ENCODE peak calls at places on chromosomes 7 and 10, in seven cellular contexts. X, A, P, V, M, B and Q are unnamed samples.

GRCh38 chr10:28468707-28469483 is 64.0 kb upstream of the WAC start:
- DNase-seq in M (no peak), B (no peak), X (no peak), V (no peak), A (no peak), P (no peak), Q (no peak)

GRCh38 chr10:109678857-109679256 is 244.5 kb downstream of the XPNPEP1 start:
- DNase-seq in X (no peak), M (no peak), P (no peak), A (no peak), B (no peak), V (no peak), Q (no peak)

GRCh38 chr7:77995717-77996116 is 197.1 kb downstream of the PHTF2 start:
- DNase-seq in X (no peak), M (no peak), V (no peak), A (no peak), P (no peak), B (no peak), Q (no peak)

GRCh38 chr7:77862691-77863090 is 64.1 kb downstream of the PHTF2 start:
- DNase-seq in X (no peak), B (no peak), V (no peak), A (no peak), M (no peak), P (no peak), Q (no peak)

GRCh38 chr10:125124114-125124486 is 36.3 kb downstream of the CTBP2 start:
- DNase-seq in B (no peak), V (no peak), A (no peak), P (no peak), X (no peak), M (no peak), Q (no peak)

GRCh38 chr7:44379366-44380178 is 54.2 kb upstream of the CAMK2B start:
- DNase-seq in V (no peak), P (no peak), X (peak; percentile 56), B (no peak), A (no peak), M (peak; percentile 43), Q (no peak)

GRCh38 chr10:110077436-110078120 is 69.8 kb downstream of the ADD3 start:
- DNase-seq in V (peak; percentile 27), A (no peak), P (no peak), M (peak; percentile 77), X (no peak), B (no peak), Q (peak; percentile 79)

GRCh38 chr10:19054289-19054688 is 5.7 kb downstream of the MALRD1 start:
- DNase-seq in A (no peak), B (no peak), P (no peak), M (no peak), X (no peak), V (no peak), Q (no peak)

GRCh38 chr7:26603631-26604030 is 260.8 kb downstream of the SKAP2 start:
- DNase-seq in A (no peak), V (peak; percentile 16), P (no peak), M (peak; percentile 52), X (no peak), B (peak; percentile 81), Q (no peak)

GRCh38 chr10:114068054-114068707 is 24.5 kb downstream of the ADRB1 start:
- DNase-seq in P (no peak), V (no peak), X (no peak), B (no peak), M (no peak), A (no peak), Q (no peak)

GRCh38 chr7:69256634-69257081 is 341.6 kb upstream of the AUTS2 start:
- DNase-seq in M (no peak), A (peak; percentile 52), X (peak; percentile 75), V (peak; percentile 68), B (no peak), P (no peak), Q (no peak)

GRCh38 chr10:112811741-112812551 is 138.1 kb upstream of the TCF7L2 start:
- DNase-seq in A (no peak), P (peak; percentile 34), V (peak; percentile 97), X (no peak), M (peak; percentile 92), B (peak; percentile 91), Q (no peak)

GRCh38 chr10:78307576-78307975 is 273.9 kb downstream of the RPS24 start:
- DNase-seq in B (no peak), A (no peak), P (no peak), M (no peak), V (no peak), X (no peak), Q (no peak)

GRCh38 chr10:104245066-104245632 is 9.5 kb upstream of the GSTO1 start:
- DNase-seq in P (no peak), V (no peak), X (no peak), A (no peak), M (no peak), B (no peak), Q (no peak)

GRCh38 chr10:17782921-17783665 is 26.1 kb upstream of the MRC1 start:
- DNase-seq in B (no peak), V (peak; percentile 43), A (no peak), P (no peak), M (peak; percentile 87), X (no peak), Q (no peak)

GRCh38 chr10:121774813-121775212 is 153.0 kb downstream of the ATE1 start:
- DNase-seq in A (no peak), X (no peak), V (peak; percentile 29), P (no peak), M (peak; percentile 44), B (no peak), Q (no peak)

GRCh38 chr7:88329532-88330463 is 23.1 kb upstream of the STEAP4 start:
- DNase-seq in M (no peak), X (peak; percentile 68), A (peak; percentile 19), B (no peak), P (no peak), V (no peak), Q (no peak)

GRCh38 chr10:69505636-69506318 is 54.5 kb downstream of the TSPAN15 start:
- DNase-seq in X (peak; percentile 64), B (no peak), M (no peak), V (no peak), A (no peak), P (no peak), Q (no peak)

GRCh38 chr10:123462760-123463159 is 203.4 kb upstream of the GPR26 start:
- DNase-seq in A (no peak), V (no peak), P (no peak), X (no peak), M (no peak), B (no peak), Q (peak; percentile 62)

GRCh38 chr10:123454987-123455386 is 211.2 kb upstream of the GPR26 start:
- DNase-seq in X (no peak), A (no peak), P (no peak), B (no peak), V (no peak), M (no peak), Q (no peak)

GRCh38 chr10:123459371-123460224 is 206.6 kb upstream of the GPR26 start:
- DNase-seq in M (no peak), P (no peak), A (no peak), X (no peak), V (no peak), B (no peak), Q (no peak)

GRCh38 chr10:123455861-123456260 is 210.3 kb upstream of the GPR26 start:
- DNase-seq in A (no peak), M (peak; percentile 0), B (no peak), P (no peak), V (no peak), X (no peak), Q (no peak)

DNA sequence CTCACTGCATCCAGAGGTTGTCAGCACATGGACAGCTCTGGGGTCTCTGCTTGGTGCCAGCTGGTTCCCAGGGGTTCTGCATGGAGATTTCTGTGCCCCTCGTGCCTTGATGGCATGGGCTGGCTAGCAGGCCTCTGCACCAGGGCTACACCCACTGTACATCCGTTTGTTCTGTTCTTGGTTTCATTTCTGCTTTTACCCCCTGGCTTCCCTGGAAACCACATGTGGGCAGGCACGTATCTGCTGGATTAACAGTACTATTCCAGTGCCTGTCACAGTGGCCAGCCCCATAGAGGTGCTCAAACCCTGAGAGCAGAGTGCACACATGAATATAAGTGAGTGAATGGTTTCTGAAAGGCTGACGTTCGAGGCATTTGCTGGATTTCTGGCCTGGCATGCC is 207.2 kb upstream of the GPR26 start:
- DNase-seq in V (no peak), X (no peak), M (no peak), P (no peak), B (no peak), A (no peak), Q (peak; percentile 46)
- H3K4me3 ChIP-seq in V (no peak overlapping the region), X (no peak overlapping the region), M (no peak overlapping the region), P (no peak overlapping the region), B (no peak overlapping the region), A (no peak overlapping the region), Q (no peak overlapping the region)

DNA sequence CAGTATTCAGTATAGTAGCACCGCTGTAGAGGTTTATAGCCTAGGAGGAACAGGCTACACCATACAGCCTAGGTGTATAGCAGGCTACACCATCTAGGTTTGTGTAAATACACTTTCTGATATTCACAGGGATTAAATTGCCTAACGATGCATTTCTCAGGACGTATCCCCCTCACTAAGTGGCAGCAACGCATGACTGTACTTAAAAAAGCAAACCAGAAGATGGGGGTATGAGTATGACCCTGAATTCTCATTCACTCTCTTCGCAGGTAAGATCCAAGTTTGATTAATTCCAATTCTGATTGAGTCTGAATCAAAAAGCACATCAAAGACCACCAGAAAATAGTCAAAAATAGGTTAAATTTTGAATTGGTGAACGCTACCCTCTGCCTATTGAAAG is 972 bp downstream of the ORC5 start:
- DNase-seq in A (no peak), M (peak; percentile 6), X (no peak), V (no peak), B (no peak), P (no peak), Q (peak; percentile 37)
- H3K4me3 ChIP-seq in A (peak overlapping the region; percentile 95), M (peak overlapping the region; percentile 99), X (peak overlapping the region; percentile 75), V (peak overlapping the region; percentile 86), B (peak overlapping the region; percentile 91), P (peak overlapping the region; percentile 35), Q (peak overlapping the region; percentile 86)

DNA sequence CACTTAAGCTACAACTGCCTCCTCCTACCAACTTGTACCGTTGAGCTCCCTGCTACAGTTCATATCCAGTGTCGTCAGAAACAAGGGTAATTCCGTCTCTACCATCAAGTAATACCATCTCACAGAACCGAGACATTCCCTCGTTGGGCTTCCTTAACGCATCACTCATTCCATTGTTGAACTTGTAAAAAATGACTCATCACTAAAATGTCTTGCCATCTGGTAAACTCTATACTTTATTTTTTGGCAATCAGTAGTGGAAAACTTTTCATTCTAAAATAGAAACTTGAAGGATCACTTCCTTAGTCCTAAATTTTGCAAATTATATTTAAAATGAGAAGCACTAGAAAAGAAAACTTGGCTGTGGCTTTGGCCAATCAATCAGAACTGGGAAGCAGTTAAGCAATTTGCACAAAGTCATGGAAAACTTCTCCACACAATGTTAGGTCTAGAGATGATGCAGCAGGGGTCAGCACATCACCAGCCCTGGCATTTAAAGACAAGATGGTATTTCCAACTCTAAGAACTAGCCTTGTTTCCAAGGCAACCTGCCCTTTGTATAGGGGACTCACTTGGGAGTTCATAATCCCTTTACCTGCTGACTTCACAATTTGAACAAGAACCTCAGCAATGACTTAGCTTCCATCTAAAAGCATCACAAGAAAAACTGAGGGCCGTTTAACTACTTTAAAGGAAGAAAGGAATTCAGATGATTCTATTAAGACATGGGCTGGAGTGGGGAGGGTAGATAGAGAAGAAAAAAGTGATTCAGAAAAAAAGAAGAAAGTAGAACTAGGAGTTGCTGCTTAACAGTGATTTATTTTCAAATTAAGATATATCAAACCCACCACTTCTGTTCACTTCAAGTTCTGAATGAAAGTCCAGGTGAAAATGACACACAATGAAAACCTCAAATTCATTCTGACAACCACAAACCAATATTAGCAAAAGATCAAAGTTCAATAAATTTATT is 288.1 kb downstream of the PARD3 start:
- DNase-seq in B (peak; percentile 65), V (peak; percentile 99), M (peak; percentile 97), A (no peak), P (no peak), X (no peak), Q (no peak)
- H3K4me3 ChIP-seq in B (no peak overlapping the region), V (no peak overlapping the region), M (no peak overlapping the region), A (no peak overlapping the region), P (no peak overlapping the region), X (no peak overlapping the region), Q (no peak overlapping the region)

GRCh38 chr7:123538189-123538714 is 3.9 kb upstream of the IQUB start:
- DNase-seq in V (peak; percentile 91), A (no peak), X (no peak), P (no peak), B (peak; percentile 60), M (peak; percentile 88), Q (no peak)
- H3K4me3 ChIP-seq in V (no peak overlapping the region), A (no peak overlapping the region), X (no peak overlapping the region), P (no peak overlapping the region), B (no peak overlapping the region), M (no peak overlapping the region), Q (no peak overlapping the region)